ENCODE peak calls at places on chromosome 4, in eight cellular contexts. L is upper lobe of right lung; M is progenitor cell of endocrine pancreas; U is ELR; R is GM10248; I is esophagus muscularis mucosa; X is stimulated activated CD8-positive, alpha-beta memory T cell treated with anti-CD3 and anti-CD28 coated beads, Interleukin-7, amount 100 ng/mL, for 4 hours; S is K562. W is an unnamed sample.

GRCh38 chr4:145545538-145546224 is 64.0 kb downstream of the SMAD1 start:
- DNase-seq in L (no peak), M (no peak), U (peak), R (no peak), I (no peak), X (no peak), S (no peak), W (peak)

GRCh38 chr4:108080752-108081151 is 88.0 kb downstream of the LEF1 start:
- DNase-seq in L (no peak), M (no peak), U (no peak), R (no peak), I (no peak), X (peak), S (no peak), W (no peak)

GRCh38 chr4:8829584-8829983 is 42.1 kb downstream of the HMX1 start:
- DNase-seq in L (no peak), M (no peak), U (no peak), R (no peak), I (no peak), X (no peak), S (no peak), W (peak)

GRCh38 chr4:57109530-57109846 is 697 bp downstream of the IGFBP7 start:
- DNase-seq in L (no peak), M (no peak), U (peak), R (no peak), I (no peak), X (no peak), S (no peak), W (no peak)

GRCh38 chr4:189974056-189974455 is 33.4 kb downstream of the FRG1 start:
- DNase-seq in L (no peak), M (no peak), U (peak), R (no peak), I (no peak), X (no peak), S (peak), W (no peak)

GRCh38 chr4:152243890-152244595 is 291.8 kb downstream of the FBXW7 start:
- DNase-seq in L (no peak), M (no peak), U (peak), R (no peak), I (peak), X (no peak), S (no peak), W (no peak)

GRCh38 chr4:166259081-166259480 is 386.0 kb downstream of the TLL1 start:
- DNase-seq in L (no peak), M (no peak), U (no peak), R (no peak), I (no peak), X (no peak), S (no peak), W (no peak)

GRCh38 chr4:5758741-5759140 is 47.7 kb downstream of the EVC start:
- DNase-seq in L (peak), M (no peak), U (peak), R (no peak), I (no peak), X (peak), S (no peak), W (no peak)

GRCh38 chr4:75834772-75835154 is 67.5 kb downstream of the PPEF2 start:
- DNase-seq in L (no peak), M (no peak), U (no peak), R (no peak), I (no peak), X (no peak), S (no peak), W (no peak)

GRCh38 chr4:10656988-10657387 is 27.6 kb downstream of the CLNK start:
- DNase-seq in L (no peak), M (no peak), U (peak), R (no peak), I (no peak), X (no peak), S (no peak), W (no peak)

GRCh38 chr4:88674989-88675388 is 22.6 kb downstream of the NAP1L5 start:
- DNase-seq in L (no peak), M (no peak), U (peak), R (no peak), I (no peak), X (no peak), S (no peak), W (no peak)

GRCh38 chr4:3307060-3307459 is 14.2 kb downstream of the RGS12 start:
- DNase-seq in L (peak), M (no peak), U (no peak), R (no peak), I (no peak), X (no peak), S (no peak), W (no peak)

GRCh38 chr4:152935661-152936445 is at the start of gene FHDC1:
- DNase-seq in L (peak), M (peak), U (peak), R (peak), I (no peak), X (no peak), S (peak), W (peak)

GRCh38 chr4:85815796-85816459 is 341.0 kb downstream of the ARHGAP24 start:
- DNase-seq in L (no peak), M (no peak), U (no peak), R (no peak), I (no peak), X (no peak), S (no peak), W (no peak)

GRCh38 chr4:165343353-165344191 is 16.1 kb downstream of the MSMO1 start:
- DNase-seq in L (no peak), M (no peak), U (peak), R (no peak), I (no peak), X (no peak), S (no peak), W (no peak)

GRCh38 chr4:140136509-140136908 is 17.5 kb downstream of the MAML3 start:
- DNase-seq in L (no peak), M (no peak), U (peak), R (no peak), I (no peak), X (no peak), S (no peak), W (no peak)

GRCh38 chr4:159401791-159402380 is 299.0 kb downstream of the RAPGEF2 start:
- DNase-seq in L (no peak), M (no peak), U (peak), R (no peak), I (no peak), X (no peak), S (no peak), W (no peak)

GRCh38 chr4:184937745-184938144 is 80.5 kb upstream of the HELT start:
- DNase-seq in L (no peak), M (no peak), U (peak), R (no peak), I (peak), X (no peak), S (no peak), W (no peak)

GRCh38 chr4:176261018-176261417 is 8.0 kb downstream of the ASB5 start:
- DNase-seq in L (no peak), M (no peak), U (no peak), R (no peak), I (no peak), X (no peak), S (no peak), W (no peak)

GRCh38 chr4:151806511-151806927 is 45.7 kb upstream of the GATB start:
- DNase-seq in L (no peak), M (no peak), U (peak), R (no peak), I (no peak), X (no peak), S (no peak), W (peak)

GRCh38 chr4:48585401-48585800 is 95.3 kb downstream of the ZAR1 start:
- DNase-seq in L (no peak), M (no peak), U (no peak), R (no peak), I (no peak), X (no peak), S (no peak), W (no peak)

GRCh38 chr4:165351359-165352130 is 24.1 kb downstream of the MSMO1 start:
- DNase-seq in L (no peak), M (no peak), U (no peak), R (no peak), I (no peak), X (no peak), S (no peak), W (no peak)

GRCh38 chr4:68344049-68344448 is 5.8 kb downstream of the YTHDC1 start:
- DNase-seq in L (no peak), M (no peak), U (no peak), R (no peak), I (no peak), X (no peak), S (no peak), W (no peak)

GRCh38 chr4:80362578-80363181 is 27.1 kb downstream of the CFAP299 start:
- DNase-seq in L (peak), M (peak), U (peak), R (peak), I (no peak), X (peak), S (no peak), W (peak)

GRCh38 chr4:2076908-2077534 is 17.9 kb downstream of the NAT8L start:
- DNase-seq in L (peak), M (no peak), U (no peak), R (no peak), I (no peak), X (no peak), S (no peak), W (peak)

W was measured in testis.